ENCODE peak calls at places on chromosomes 1 and 21, in eight cellular contexts. G is left ventricle myocardium superior; U is stimulated activated CD4-positive, alpha-beta T cell treated with anti-CD3 and anti-CD28 coated beads, Interleukin-1b, Interleukin-23, amount 100 ng/mL, for 1 hour; C is T-cell; E is small intestine; R is mesothelial cell of epicardium; B is T-helper 9 cell; X is GM12865. L is an unnamed sample.

GRCh38 chr1:69919129-69919921 is 286.1 kb downstream of the LRRC40 start:
- DNase-seq in G (peak; percentile 25), U (no peak), C (no peak), E (no peak), R (no peak), B (no peak), X (no peak), L (no peak)

GRCh38 chr1:1039145-1039910 is 19.4 kb downstream of the AGRN start:
- DNase-seq in G (no peak), U (no peak), C (no peak), E (no peak), R (no peak), B (no peak), X (no peak), L (no peak)

GRCh38 chr1:165367375-165367993 is 11.0 kb upstream of the LMX1A start:
- DNase-seq in G (peak; percentile 78), U (peak; percentile 60), C (peak; percentile 68), E (peak; percentile 62), R (peak; percentile 70), B (peak; percentile 78), X (peak; percentile 78), L (peak; percentile 81)

GRCh38 chr1:25615172-25615541 is 1.4 kb upstream of the MAN1C1 start:
- DNase-seq in G (no peak), U (no peak), C (no peak), E (no peak), R (no peak), B (no peak), X (no peak), L (no peak)

GRCh38 chr1:186476306-186477040 is 15.6 kb upstream of the PDC start:
- DNase-seq in G (no peak), U (no peak), C (no peak), E (no peak), R (no peak), B (no peak), X (no peak), L (no peak)

GRCh38 chr21:42669069-42669468 is 15.6 kb downstream of the PDE9A start:
- DNase-seq in G (peak; percentile 62), U (no peak), C (no peak), E (peak; percentile 38), R (no peak), B (no peak), X (no peak), L (no peak)

GRCh38 chr1:37673920-37674319 is 18.4 kb upstream of the CDCA8 start:
- DNase-seq in G (no peak), U (no peak), C (peak; percentile 30), E (peak; percentile 12), R (no peak), B (peak; percentile 65), X (no peak), L (peak; percentile 24)

GRCh38 chr1:78651247-78651646 is 1.6 kb downstream of the IFI44 start:
- DNase-seq in G (peak; percentile 29), U (no peak), C (peak; percentile 11), E (peak; percentile 28), R (no peak), B (no peak), X (no peak), L (no peak)

GRCh38 chr1:112536561-112536960 is 27.8 kb downstream of the WNT2B start:
- DNase-seq in G (no peak), U (no peak), C (no peak), E (no peak), R (no peak), B (no peak), X (no peak), L (no peak)

GRCh38 chr21:23131177-23131576 is 2133.0 kb downstream of the NCAM2 start:
- DNase-seq in G (no peak), U (no peak), C (no peak), E (no peak), R (no peak), B (no peak), X (no peak), L (no peak)

GRCh38 chr1:18530567-18531502 is 50.1 kb downstream of the KLHDC7A start:
- DNase-seq in G (no peak), U (no peak), C (no peak), E (peak; percentile 65), R (no peak), B (no peak), X (peak; percentile 11), L (peak; percentile 33)

GRCh38 chr1:231162300-231162969 is 577 bp downstream of the TRIM67 start:
- DNase-seq in G (peak; percentile 64), U (no peak), C (peak; percentile 16), E (peak; percentile 14), R (no peak), B (no peak), X (no peak), L (peak; percentile 30)

GRCh38 chr1:42504535-42505128 is 41.5 kb downstream of the CCDC30 start:
- DNase-seq in G (no peak), U (no peak), C (no peak), E (no peak), R (no peak), B (no peak), X (no peak), L (no peak)

GRCh38 chr1:155910621-155911121 is 478 bp downstream of the RIT1 start:
- DNase-seq in G (no peak), U (no peak), C (no peak), E (peak; percentile 32), R (no peak), B (no peak), X (peak; percentile 49), L (peak; percentile 29)

GRCh38 chr1:9942939-9943807 is at the start of the genes LZIC and NMNAT1:
- DNase-seq in G (peak; percentile 95), U (peak; percentile 79), C (peak; percentile 82), E (peak; percentile 95), R (peak; percentile 76), B (peak; percentile 76), X (peak; percentile 98), L (peak; percentile 95)

GRCh38 chr1:56658254-56658653 is 13.1 kb downstream of the PRKAA2 start:
- DNase-seq in G (no peak), U (no peak), C (no peak), E (no peak), R (no peak), B (no peak), X (no peak), L (no peak)

GRCh38 chr1:93595266-93595665 is 86.4 kb downstream of the BCAR3 start:
- DNase-seq in G (no peak), U (no peak), C (no peak), E (no peak), R (no peak), B (no peak), X (no peak), L (no peak)

GRCh38 chr1:235074335-235075120 is 54.1 kb downstream of the TOMM20 start:
- DNase-seq in G (peak; percentile 60), U (peak; percentile 32), C (no peak), E (peak; percentile 44), R (no peak), B (no peak), X (peak; percentile 87), L (peak; percentile 60)

GRCh38 chr1:8712413-8713229 is 104.8 kb downstream of the RERE start:
- DNase-seq in G (no peak), U (no peak), C (no peak), E (peak; percentile 43), R (no peak), B (no peak), X (peak; percentile 43), L (no peak)

GRCh38 chr21:16071082-16071481 is 341.3 kb downstream of the USP25 start:
- DNase-seq in G (no peak), U (no peak), C (no peak), E (no peak), R (no peak), B (no peak), X (no peak), L (no peak)

GRCh38 chr1:93591833-93592635 is 89.6 kb downstream of the BCAR3 start:
- DNase-seq in G (no peak), U (no peak), C (peak; percentile 22), E (peak; percentile 96), R (peak; percentile 67), B (no peak), X (peak; percentile 78), L (peak; percentile 94)

GRCh38 chr1:160068231-160068630 is 1.7 kb downstream of the KCNJ10 start:
- DNase-seq in G (no peak), U (no peak), C (no peak), E (no peak), R (no peak), B (no peak), X (no peak), L (no peak)

GRCh38 chr1:89261926-89262540 is 10.6 kb downstream of the GBP5 start:
- DNase-seq in G (peak; percentile 57), U (no peak), C (no peak), E (no peak), R (no peak), B (no peak), X (no peak), L (no peak)

GRCh38 chr1:17636612-17637011 is 97.1 kb downstream of the ARHGEF10L start:
- DNase-seq in G (no peak), U (no peak), C (no peak), E (no peak), R (no peak), B (no peak), X (no peak), L (no peak)

GRCh38 chr1:16418823-16419425 is 18.3 kb downstream of the SPATA21 start:
- DNase-seq in G (no peak), U (no peak), C (no peak), E (no peak), R (no peak), B (no peak), X (no peak), L (no peak)

GRCh38 chr21:32248616-32249550 is 30.0 kb downstream of the MIS18A start:
- DNase-seq in G (no peak), U (no peak), C (no peak), E (no peak), R (no peak), B (no peak), X (no peak), L (no peak)

L was measured in colonic mucosa.